ENCODE peak calls at places on chromosomes 5 and 9, in four cellular contexts. X is ACHN; J is CD4-positive, CD25-positive, alpha-beta regulatory T cell; V is activated naive CD8-positive, alpha-beta T cell treated with anti-CD3 and anti-CD28 coated beads, Interleukin-2, amount 50 U/mL, for 16 hours. H is an unnamed sample.

GRCh38 chr9:95024097-95024671 is 293.3 kb downstream of the FANCC start:
- DNase-seq in X (no peak), J (no peak), V (no peak), H (no peak)

GRCh38 chr5:172939561-172939960 is 19.7 kb upstream of the RPL26L1 start:
- DNase-seq in X (no peak), J (no peak), V (no peak), H (no peak)

GRCh38 chr5:97135868-97136267 is 6.5 kb downstream of the LIX1 start:
- DNase-seq in X (no peak), J (no peak), V (no peak), H (no peak)

GRCh38 chr9:21615018-21615417 is 132.9 kb upstream of the IFNE start:
- DNase-seq in X (no peak), J (no peak), V (no peak), H (no peak)

GRCh38 chr5:82624018-82624417 is 345.9 kb upstream of the RPS23 start:
- DNase-seq in X (no peak), J (no peak), V (no peak), H (no peak)

GRCh38 chr9:71760901-71761300 is 7.4 kb downstream of the CEMIP2 start:
- DNase-seq in X (peak), J (no peak), V (no peak), H (no peak)

GRCh38 chr5:40877371-40877988 is 31.8 kb upstream of the C7 start:
- DNase-seq in X (no peak), J (no peak), V (no peak), H (no peak)

GRCh38 chr9:81902191-81902590 is 26.0 kb upstream of the SPATA31D4 start:
- DNase-seq in X (no peak), J (no peak), V (no peak), H (no peak)

GRCh38 chr9:8456327-8456726 is 656.7 kb upstream of the DMAC1 start:
- DNase-seq in X (no peak), J (no peak), V (no peak), H (no peak)

GRCh38 chr9:121699271-121700164 is 48.1 kb downstream of the DAB2IP start:
- DNase-seq in X (peak), J (no peak), V (no peak), H (no peak)

GRCh38 chr5:180090769-180091546 is 19.4 kb upstream of the RNF130 start:
- DNase-seq in X (no peak), J (no peak), V (no peak), H (peak)

GRCh38 chr5:153965102-153965645 is 73.5 kb downstream of the FAM114A2 start:
- DNase-seq in X (peak), J (no peak), V (no peak), H (no peak)

GRCh38 chr9:93143830-93144530 is 9.9 kb upstream of the NINJ1 start:
- DNase-seq in X (no peak), J (peak), V (no peak), H (no peak)

GRCh38 chr5:179238628-179238970 is 106.7 kb downstream of the ADAMTS2 start:
- DNase-seq in X (no peak), J (no peak), V (no peak), H (no peak)

GRCh38 chr9:95516736-95517558 is at the start of gene PTCH1:
- DNase-seq in X (peak), J (no peak), V (no peak), H (no peak)

GRCh38 chr9:117214416-117214815 is 200.4 kb downstream of the ASTN2 start:
- DNase-seq in X (no peak), J (no peak), V (no peak), H (no peak)

GRCh38 chr9:121814594-121814993 is 163.2 kb downstream of the DAB2IP start:
- DNase-seq in X (no peak), J (no peak), V (no peak), H (no peak)

GRCh38 chr9:106019017-106019692 is 324.8 kb downstream of the TMEM38B start:
- DNase-seq in X (no peak), J (no peak), V (no peak), H (no peak)

GRCh38 chr5:61916621-61917620 is 389.1 kb upstream of the KIF2A start:
- DNase-seq in X (peak), J (no peak), V (no peak), H (no peak)

GRCh38 chr9:5509573-5509972 is 758 bp upstream of the PDCD1LG2 start:
- DNase-seq in X (peak), J (no peak), V (no peak), H (no peak)

GRCh38 chr9:116471093-116471906 is 215.8 kb upstream of the TRIM32 start:
- DNase-seq in X (no peak), J (no peak), V (no peak), H (no peak)

GRCh38 chr5:159802661-159803060 is 113.6 kb upstream of the ADRA1B start:
- DNase-seq in X (no peak), J (no peak), V (no peak), H (no peak)

GRCh38 chr9:70413427-70413797 is 1.0 kb downstream of the KLF9 start:
- DNase-seq in X (no peak), J (peak), V (no peak), H (no peak)

GRCh38 chr5:109873687-109874086 is 184.0 kb downstream of the MAN2A1 start:
- DNase-seq in X (no peak), J (no peak), V (no peak), H (no peak)

GRCh38 chr9:79611091-79611614 is 39.4 kb downstream of the TLE4 start:
- DNase-seq in X (peak), J (no peak), V (no peak), H (peak)

GRCh38 chr5:21807953-21808352 is 1045.2 kb downstream of the CDH12 start:
- DNase-seq in X (no peak), J (no peak), V (no peak), H (peak)

GRCh38 chr9:129285979-129286772 is 108.1 kb upstream of the IER5L start:
- DNase-seq in X (no peak), J (no peak), V (no peak), H (no peak)

GRCh38 chr5:146340260-146341081 is 1.8 kb downstream of the POU4F3 start:
- DNase-seq in X (peak), J (no peak), V (no peak), H (no peak)

GRCh38 chr9:125407974-125408900 is 146.6 kb downstream of the GAPVD1 start:
- DNase-seq in X (peak), J (peak), V (peak), H (no peak)

GRCh38 chr5:81575924-81576323 is 175.0 kb downstream of the SSBP2 start:
- DNase-seq in X (no peak), J (no peak), V (no peak), H (no peak)

GRCh38 chr5:82777106-82777505 is 300.1 kb downstream of the TMEM167A start:
- DNase-seq in X (no peak), J (no peak), V (no peak), H (no peak)

GRCh38 chr9:96566401-96567202 is 53.0 kb downstream of the CDC14B start:
- DNase-seq in X (peak), J (peak), V (peak), H (no peak)

GRCh38 chr5:126492939-126493338 is 69.7 kb downstream of the GRAMD2B start:
- DNase-seq in X (peak), J (no peak), V (no peak), H (no peak)

GRCh38 chr5:139387611-139388197 is 2.0 kb downstream of the MZB1 start:
- DNase-seq in X (no peak), J (no peak), V (no peak), H (no peak)

GRCh38 chr5:1763548-1763911 is 36.1 kb downstream of the MRPL36 start:
- DNase-seq in X (peak), J (no peak), V (no peak), H (no peak)